ENCODE peak calls at places on chromosomes 3 and 15, in four cellular contexts. M, D, Z and I are unnamed samples.

GRCh38 chr3:87191175-87191574 is 35.9 kb upstream of the CHMP2B start:
- DNase-seq in M (no peak), D (no peak), Z (no peak), I (peak; percentile 12)

GRCh38 chr3:50623840-50624474 is 7.0 kb downstream of the MAPKAPK3 start:
- DNase-seq in D (no peak), M (no peak), Z (no peak), I (peak; percentile 40)

GRCh38 chr3:74469713-74470112 is 144.7 kb downstream of the CNTN3 start:
- DNase-seq in D (no peak), Z (no peak), M (no peak), I (no peak)

GRCh38 chr3:64417816-64418215 is 192.6 kb upstream of the PRICKLE2 start:
- DNase-seq in D (no peak), M (peak; percentile 33), Z (no peak), I (no peak)

GRCh38 chr3:138938877-138939562 is 7.9 kb downstream of the FOXL2 start:
- DNase-seq in M (no peak), D (no peak), Z (no peak), I (no peak)

GRCh38 chr3:120092444-120092843 is 1.8 kb downstream of the GSK3B start:
- DNase-seq in D (no peak), Z (no peak), M (no peak), I (peak; percentile 34)

GRCh38 chr15:50996641-50997040 is 88.2 kb downstream of the AP4E1 start:
- DNase-seq in D (no peak), M (no peak), Z (no peak), I (no peak)

GRCh38 chr3:88809993-88810392 is 297.4 kb upstream of the EPHA3 start:
- DNase-seq in D (no peak), Z (no peak), M (no peak), I (no peak)

GRCh38 chr3:72446406-72447058 is 401.7 kb downstream of the SHQ1 start:
- DNase-seq in Z (no peak), M (no peak), D (no peak), I (no peak)

GRCh38 chr3:111913163-111913763 is 54.2 kb downstream of the PHLDB2 start:
- DNase-seq in M (no peak), Z (no peak), D (no peak), I (no peak)

GRCh38 chr3:191321019-191321767 is 8.0 kb upstream of the CCDC50 start:
- DNase-seq in Z (no peak), D (no peak), M (no peak), I (no peak)

GRCh38 chr3:100536093-100536492 is 43.7 kb downstream of the TMEM45A start:
- DNase-seq in Z (no peak), M (no peak), D (peak; percentile 24), I (no peak)

GRCh38 chr3:20310629-20311028 is 124.6 kb upstream of the SGO1 start:
- DNase-seq in M (no peak), Z (no peak), D (no peak), I (no peak)

GRCh38 chr3:126352476-126353454 is 4.4 kb downstream of the KLF15 start:
- DNase-seq in D (peak; percentile 67), Z (no peak), M (no peak), I (no peak)

GRCh38 chr15:96348112-96349027 is 17.9 kb downstream of the NR2F2 start:
- DNase-seq in D (no peak), M (no peak), Z (no peak), I (peak; percentile 68)

GRCh38 chr3:58659051-58659675 is 7.4 kb downstream of the FAM3D start:
- DNase-seq in Z (peak; percentile 26), M (no peak), D (peak; percentile 33), I (peak; percentile 59)

GRCh38 chr3:143302638-143303171 is 183.1 kb downstream of the CHST2 start:
- DNase-seq in D (no peak), Z (no peak), M (no peak), I (peak; percentile 90)

GRCh38 chr3:149792485-149793270 is at the start of gene ANKUB1:
- DNase-seq in D (no peak), Z (no peak), M (no peak), I (no peak)

GRCh38 chr3:15726043-15726442 is 71.7 kb downstream of the ANKRD28 start:
- DNase-seq in D (no peak), M (peak; percentile 60), Z (no peak), I (no peak)

GRCh38 chr3:122389892-122390291 is 5.9 kb downstream of the FAM162A start:
- DNase-seq in D (no peak), M (no peak), Z (no peak), I (no peak)

GRCh38 chr3:106825962-106826605 is 551.2 kb upstream of the CCDC54 start:
- DNase-seq in M (no peak), Z (no peak), D (no peak), I (peak; percentile 41)

GRCh38 chr3:49399467-49399866 is 12.3 kb downstream of the RHOA start:
- DNase-seq in Z (no peak), M (no peak), D (no peak), I (no peak)

DNA sequence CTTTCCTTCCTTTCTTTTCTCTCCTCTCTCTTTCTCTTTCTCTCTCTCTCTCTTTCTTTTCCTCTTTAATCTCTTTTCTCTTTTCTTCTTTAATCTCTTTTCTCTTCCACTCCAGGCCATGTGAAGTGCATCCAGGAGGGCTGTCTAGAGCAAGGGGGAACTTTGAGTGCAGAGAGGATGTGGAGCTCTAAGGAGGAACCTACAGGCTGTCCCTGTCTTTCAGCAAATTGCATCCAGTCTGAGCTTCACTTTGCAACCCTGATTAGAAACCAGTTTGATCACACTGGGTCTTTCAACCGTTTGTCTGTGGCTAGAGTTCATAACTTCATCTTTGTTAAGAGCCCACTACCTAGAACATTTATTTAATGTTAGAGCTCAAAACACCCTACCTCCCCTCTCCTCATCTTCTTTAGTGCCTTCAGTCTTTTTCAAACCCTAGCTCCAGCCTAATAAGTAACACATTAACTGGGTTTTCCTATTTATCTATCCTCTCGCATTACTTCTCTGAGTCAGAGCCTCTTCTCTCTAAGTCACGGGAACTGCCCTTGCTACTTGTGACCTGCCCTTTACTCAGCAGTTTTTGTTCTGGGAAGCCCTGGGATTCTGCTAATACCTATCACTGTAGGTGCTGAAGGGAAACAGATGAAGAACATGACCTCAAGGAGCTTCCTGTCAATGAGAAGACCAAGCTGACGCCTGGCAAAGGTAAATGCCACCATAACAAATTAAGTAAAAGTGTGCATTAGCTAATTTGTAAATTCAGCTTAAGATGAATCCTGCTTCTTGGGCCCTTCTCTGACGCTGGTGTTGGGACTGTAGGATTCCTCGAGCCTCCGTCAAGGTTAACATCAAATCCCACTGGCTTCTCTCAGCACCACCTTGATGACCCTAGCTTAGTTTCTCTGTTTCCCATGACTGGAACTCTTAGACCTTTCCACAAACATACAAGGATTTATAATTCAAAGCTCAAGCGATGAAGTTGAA is at the start of gene GCNT3:
- DNase-seq in D (peak; percentile 90), M (no peak), Z (no peak), I (no peak)
- H2AFZ ChIP-seq in D (peak within 1 kb of the TSS; percentile 52), M (no peak within 1 kb of the TSS), Z (no peak within 1 kb of the TSS), I (no peak within 1 kb of the TSS)

GRCh38 chr3:185200639-185201038 is 47.8 kb upstream of the C3orf70 start:
- DNase-seq in D (no peak), Z (peak; percentile 38), M (no peak), I (peak; percentile 58)
- TF ChIP-seq MYC in D (no peak), Z (no peak), M (no peak), I (no peak)

DNA sequence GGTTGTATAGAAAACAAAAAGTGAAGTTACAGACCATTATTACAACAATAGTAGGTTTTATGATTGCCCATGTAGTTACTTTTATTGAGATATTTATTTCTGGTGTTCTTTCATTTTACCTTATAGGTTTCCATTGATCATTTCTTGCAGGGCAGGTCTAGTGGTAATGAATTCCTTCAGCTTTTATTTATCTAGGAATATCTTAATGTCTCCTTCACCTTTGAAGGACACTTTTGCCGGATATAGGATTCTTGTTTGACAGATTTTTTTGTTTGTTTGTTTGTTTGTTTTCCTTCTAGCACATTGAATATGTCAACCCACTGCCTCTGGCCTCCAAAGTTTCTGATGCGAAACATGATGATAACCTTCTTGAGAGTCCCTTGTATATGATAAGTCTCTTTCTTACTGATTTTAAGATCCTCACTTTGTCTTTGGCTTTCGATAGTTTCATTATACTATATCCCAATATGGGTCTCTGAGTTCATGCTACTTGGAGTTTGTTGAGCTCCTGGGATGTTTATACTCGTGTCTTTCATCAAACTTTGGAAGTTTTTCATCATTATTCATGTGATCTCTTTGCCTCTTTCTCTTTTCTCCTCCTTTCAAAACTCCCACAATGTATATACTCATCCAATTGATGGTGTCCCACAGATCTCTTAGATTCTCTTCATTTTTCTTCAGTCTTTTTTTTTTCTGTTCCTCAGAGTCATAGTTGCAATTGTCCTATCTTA is 62.8 kb downstream of the GLCE start:
- DNase-seq in Z (no peak), D (no peak), M (no peak), I (no peak)
- H2AFZ ChIP-seq in Z (no peak overlapping the region), D (no peak overlapping the region), M (no peak overlapping the region), I (no peak overlapping the region)

DNA sequence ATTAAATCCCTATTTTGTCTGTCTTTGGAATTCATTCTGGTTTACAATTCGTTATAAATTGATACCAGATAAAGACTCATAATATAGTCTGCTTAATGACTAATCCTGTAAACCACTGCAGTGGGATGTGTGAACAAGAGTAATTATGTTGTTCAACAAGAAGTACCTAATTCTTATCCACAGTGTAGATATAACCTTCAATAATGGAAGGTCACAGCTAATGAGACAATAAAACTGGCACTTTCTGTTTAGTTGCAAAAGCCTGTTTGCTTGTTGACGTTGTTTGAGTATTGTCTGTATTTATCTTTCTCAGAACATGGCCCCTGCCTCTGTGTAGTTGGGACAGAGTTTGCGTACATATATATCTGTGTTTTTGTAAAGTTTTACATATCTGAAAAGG is 26.7 kb downstream of the PIAS1 start:
- DNase-seq in D (no peak), M (no peak), Z (no peak), I (no peak)
- TF ChIP-seq MYC in D (no peak), M (no peak), Z (no peak), I (no peak)

DNA sequence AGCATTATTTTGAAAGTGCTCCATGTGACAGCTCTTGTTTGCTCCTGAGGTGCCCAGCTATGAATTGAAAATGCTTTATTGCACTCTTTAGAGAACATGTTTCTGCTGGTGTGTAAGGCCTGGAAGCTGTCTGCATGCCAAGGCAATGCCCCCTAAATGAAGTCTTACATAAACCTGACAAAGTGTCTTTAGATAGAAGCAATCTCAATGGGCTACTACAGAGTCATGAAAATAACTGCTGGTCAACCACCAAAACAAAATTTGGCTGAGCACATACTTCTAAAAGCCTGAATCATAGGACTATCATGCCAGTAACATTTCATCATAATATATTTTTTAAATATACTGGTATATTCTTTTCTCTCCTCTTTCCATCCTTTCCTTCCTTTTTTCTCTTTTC is 178.7 kb downstream of the THRB start:
- DNase-seq in D (no peak), Z (no peak), M (no peak), I (no peak)
- H2AFZ ChIP-seq in D (no peak overlapping the region), Z (no peak overlapping the region), M (no peak overlapping the region), I (no peak overlapping the region)

GRCh38 chr3:33482126-33482525 is 41.9 kb upstream of the UBP1 start:
- DNase-seq in D (peak; percentile 51), M (no peak), Z (no peak), I (peak; percentile 21)
- TF ChIP-seq MYC in D (no peak), M (no peak), Z (no peak), I (no peak)

DNA sequence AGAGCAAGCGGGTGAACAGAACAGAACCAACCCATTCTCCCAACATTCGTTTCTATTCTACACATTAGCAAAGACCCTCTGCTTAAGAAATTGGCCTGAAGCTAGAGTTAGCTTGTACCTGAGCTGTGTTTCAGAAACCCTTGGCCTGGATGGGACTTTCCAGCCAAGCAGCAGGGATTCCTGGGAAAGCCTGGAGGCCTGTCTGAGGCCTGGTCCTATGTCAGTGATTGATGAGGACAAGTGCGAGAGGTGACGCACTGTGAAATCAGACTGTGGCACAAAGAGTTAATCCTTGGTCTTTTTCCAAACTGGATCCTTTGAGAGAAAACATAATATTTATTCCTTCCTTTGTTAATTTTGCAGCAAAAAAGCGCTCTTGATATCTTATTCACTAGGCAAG is 225.1 kb upstream of the ATP11B start:
- DNase-seq in Z (no peak), D (no peak), M (no peak), I (no peak)
- H2AFZ ChIP-seq in Z (no peak overlapping the region), D (no peak overlapping the region), M (no peak overlapping the region), I (no peak overlapping the region)